ENCODE peak calls at places on chromosomes 7 and 10, in eight cellular contexts. M is HCT116, G is SK-N-SH, A is endothelial cell of umbilical vein, E is HepG2, D is K562, O is H1, L is GM12878. N is an unnamed sample.

GRCh38 chr10:28418069-28418468 is 114.8 kb upstream of the WAC start:
- DNase-seq in M (no peak), G (no peak), A (no peak), E (no peak), D (no peak), O (no peak), L (no peak), N (no peak)

GRCh38 chr10:35265435-35265834 is 70.9 kb upstream of the CCNY start:
- DNase-seq in M (no peak), G (no peak), A (no peak), E (peak; percentile 15), D (no peak), O (no peak), L (no peak), N (no peak)

GRCh38 chr10:72320676-72321247 is 34.0 kb downstream of the DNAJB12 start:
- DNase-seq in M (peak; percentile 95), G (peak; percentile 86), A (peak; percentile 90), E (peak; percentile 93), D (peak; percentile 97), O (peak; percentile 58), L (peak; percentile 95), N (peak; percentile 76)

GRCh38 chr10:24722676-24723385 is 856 bp downstream of the ARHGAP21 start:
- DNase-seq in M (no peak), G (peak; percentile 84), A (peak; percentile 59), E (peak; percentile 41), D (peak; percentile 55), O (no peak), L (no peak), N (no peak)

GRCh38 chr10:35355971-35356724 is 19.8 kb downstream of the CCNY start:
- DNase-seq in M (no peak), G (no peak), A (no peak), E (no peak), D (no peak), O (no peak), L (peak; percentile 53), N (no peak)

GRCh38 chr10:27783660-27784059 is 38.0 kb upstream of the MKX start:
- DNase-seq in M (peak; percentile 81), G (no peak), A (peak; percentile 64), E (peak; percentile 23), D (peak; percentile 6), O (peak; percentile 19), L (no peak), N (no peak)

GRCh38 chr7:3821473-3821872 is 520.4 kb downstream of the SDK1 start:
- DNase-seq in M (no peak), G (no peak), A (no peak), E (no peak), D (no peak), O (no peak), L (no peak), N (peak; percentile 35)

GRCh38 chr7:6226194-6226799 is 46.1 kb downstream of the CYTH3 start:
- DNase-seq in M (no peak), G (no peak), A (no peak), E (no peak), D (no peak), O (no peak), L (no peak), N (peak; percentile 59)

GRCh38 chr10:4595920-4596319 is 230.1 kb upstream of the AKR1E2 start:
- DNase-seq in M (no peak), G (no peak), A (no peak), E (no peak), D (no peak), O (no peak), L (no peak), N (no peak)

GRCh38 chr7:140342732-140343514 is 55.4 kb downstream of the SLC37A3 start:
- DNase-seq in M (peak; percentile 8), G (peak; percentile 58), A (peak; percentile 31), E (peak; percentile 29), D (peak; percentile 63), O (no peak), L (no peak), N (no peak)

GRCh38 chr7:40822861-40823260 is 688.1 kb downstream of the SUGCT start:
- DNase-seq in M (no peak), G (no peak), A (no peak), E (no peak), D (no peak), O (no peak), L (no peak), N (no peak)

DNA sequence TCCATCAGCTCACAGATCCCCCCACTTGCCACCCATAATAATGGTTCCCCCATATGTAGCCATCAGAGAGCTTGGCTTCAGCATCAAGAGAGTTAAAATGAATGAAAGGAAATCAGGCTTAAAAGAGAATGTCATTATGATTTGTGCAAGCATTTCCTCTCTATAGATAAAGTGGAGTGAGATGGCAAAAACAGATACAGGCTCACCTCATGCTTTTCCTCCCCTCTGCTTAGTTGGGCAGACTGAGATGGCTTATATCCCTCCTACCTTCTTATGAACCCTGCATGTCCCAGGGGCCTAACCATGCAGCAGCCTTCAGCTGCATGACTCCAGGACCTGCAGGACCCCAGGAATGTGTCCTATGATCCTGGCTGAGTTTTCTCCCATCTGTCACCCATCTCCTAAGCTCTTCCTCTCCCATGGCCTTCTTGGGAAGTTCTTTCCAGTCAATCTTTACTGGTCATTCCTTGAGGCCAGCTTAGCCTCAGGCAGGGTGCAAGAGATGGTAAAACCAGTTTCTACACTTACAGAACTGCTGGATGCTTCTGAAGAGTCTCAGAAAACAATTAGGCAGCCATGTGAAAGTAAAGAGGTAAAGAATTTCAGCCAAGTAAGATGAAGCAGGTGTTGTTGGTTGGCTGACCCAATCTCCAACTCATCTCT is 159.7 kb downstream of the RTKN2 start:
- DNase-seq in M (no peak), G (no peak), A (no peak), E (no peak), D (no peak), O (no peak), L (no peak), N (no peak)
- H3K9ac ChIP-seq in M (no peak overlapping the region), G (no peak overlapping the region), A (no peak overlapping the region), E (no peak overlapping the region), D (no peak overlapping the region), O (no peak overlapping the region), L (no peak overlapping the region), N (no peak overlapping the region)

GRCh38 chr10:80541144-80541750 is 3.5 kb downstream of the SH2D4B start:
- DNase-seq in M (no peak), G (no peak), A (peak; percentile 57), E (no peak), D (no peak), O (no peak), L (peak; percentile 57), N (no peak)
- TF ChIP-seq POLR2AphosphoS5 in M (no peak), G (no peak), A (no peak), E (no peak), D (no peak), O (no peak), L (no peak), N (no peak)

DNA sequence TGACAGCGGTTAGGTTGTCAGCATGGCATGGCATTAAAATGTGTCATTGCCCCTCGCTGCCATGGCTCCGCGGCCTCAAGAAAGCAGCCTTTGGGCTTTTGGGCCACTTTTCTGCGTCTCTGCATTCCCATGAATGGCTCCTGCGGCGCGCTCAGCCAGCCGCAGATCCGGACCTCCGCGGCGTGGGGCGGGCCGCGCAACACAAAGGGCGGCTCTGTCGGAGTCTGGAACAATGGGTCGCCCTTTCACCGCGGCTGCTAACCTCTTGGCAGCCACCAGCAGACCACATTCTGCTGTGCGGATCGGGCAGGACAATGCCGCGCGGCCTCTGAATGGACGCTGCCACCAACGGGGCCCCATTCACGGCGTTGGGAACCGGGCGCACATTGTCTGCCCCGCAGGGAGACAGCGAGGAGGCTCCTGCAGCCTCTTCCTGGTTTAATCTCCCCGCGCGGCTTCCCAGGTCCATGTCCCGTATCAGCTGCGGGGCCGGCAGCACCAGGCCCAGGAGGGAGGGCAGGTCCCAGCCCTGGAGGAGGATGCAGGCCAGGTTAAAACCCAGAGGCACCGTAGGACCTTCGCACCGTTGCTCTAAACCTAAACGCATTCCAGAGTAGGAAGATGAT is 71.7 kb downstream of the NKX6-2 start:
- DNase-seq in M (no peak), G (no peak), A (no peak), E (no peak), D (no peak), O (peak; percentile 5), L (no peak), N (no peak)
- H3K9ac ChIP-seq in M (no peak overlapping the region), G (no peak overlapping the region), A (no peak overlapping the region), E (no peak overlapping the region), D (no peak overlapping the region), O (no peak overlapping the region), L (no peak overlapping the region), N (no peak overlapping the region)

GRCh38 chr7:92646966-92647625 is 56.9 kb upstream of the FAM133B start:
- DNase-seq in M (no peak), G (no peak), A (no peak), E (no peak), D (no peak), O (no peak), L (no peak), N (no peak)

GRCh38 chr7:92644406-92645113 is 54.4 kb upstream of the FAM133B start:
- DNase-seq in M (no peak), G (no peak), A (peak; percentile 21), E (no peak), D (no peak), O (no peak), L (no peak), N (no peak)

GRCh38 chr7:92645114-92645497 is 54.9 kb upstream of the FAM133B start:
- DNase-seq in M (no peak), G (no peak), A (no peak), E (no peak), D (no peak), O (no peak), L (no peak), N (no peak)

GRCh38 chr7:92643821-92644220 is 53.6 kb upstream of the FAM133B start:
- DNase-seq in M (no peak), G (no peak), A (no peak), E (no peak), D (no peak), O (no peak), L (no peak), N (no peak)

DNA sequence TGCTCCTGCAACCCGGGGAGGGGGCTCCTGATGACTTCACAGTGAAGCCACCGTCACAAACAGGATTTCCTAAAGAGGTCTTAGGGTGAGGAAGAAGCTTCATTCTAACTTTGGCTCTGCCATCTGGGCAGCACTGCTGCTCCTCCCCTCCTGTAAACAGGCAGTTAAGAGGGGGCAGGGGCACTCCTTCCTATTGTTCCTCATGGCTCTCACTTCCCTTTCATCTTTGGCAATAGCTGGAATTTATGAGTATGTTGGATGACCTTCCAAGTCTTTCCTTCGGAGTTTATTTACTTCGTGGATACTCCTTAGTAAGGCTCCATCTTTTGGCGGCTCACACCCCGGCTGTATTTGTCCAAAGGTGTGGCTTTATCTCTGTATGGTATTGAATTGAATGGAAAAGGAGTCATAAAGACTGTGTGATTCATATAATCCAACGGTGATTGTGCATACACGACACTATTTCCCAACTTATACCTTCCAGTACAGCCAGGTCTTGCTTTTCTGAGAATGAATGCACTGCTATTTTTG is 55.4 kb upstream of the FAM133B start:
- DNase-seq in M (peak; percentile 45), G (no peak), A (peak; percentile 90), E (peak; percentile 7), D (no peak), O (no peak), L (no peak), N (no peak)
- TF ChIP-seq POLR2AphosphoS5 in M (no peak), G (no peak), A (peak; percentile 37), E (no peak), D (no peak), O (no peak), L (no peak), N (no peak)

GRCh38 chr10:7460006-7460405 is 49.2 kb upstream of the SFMBT2 start:
- DNase-seq in M (no peak), G (no peak), A (no peak), E (no peak), D (no peak), O (no peak), L (no peak), N (no peak)
- H3K9ac ChIP-seq in M (no peak overlapping the region), G (no peak overlapping the region), A (no peak overlapping the region), E (no peak overlapping the region), D (no peak overlapping the region), O (no peak overlapping the region), L (no peak overlapping the region), N (no peak overlapping the region)

N was measured in SK-N-MC.